ENCODE peak calls at places on chromosome 14, in ten cellular contexts. A is fibroblast of lung; N is body of pancreas; H is MM.1S; C is tibial artery; I is IMR-90; F is heart left ventricle; R is SJSA1; V is CD8-positive, alpha-beta T cell; B is CD8-positive, alpha-beta memory T cell. P is an unnamed sample.
A peak's percentile ranks its signal among the peaks of the same experiment; 100 is the strongest.

GRCh38 chr14:25111061-25111601 is 61.2 kb upstream of the STXBP6 start:
- DNase-seq in H (no peak), C (peak; percentile 42), V (no peak), F (no peak), A (peak; percentile 75), R (no peak), B (no peak), I (peak; percentile 98), N (peak; percentile 32), P (no peak)

GRCh38 chr14:69713127-69713800 is 53.7 kb upstream of the SRSF5 start:
- DNase-seq in F (no peak), I (no peak), H (peak; percentile 27), V (no peak), N (peak; percentile 69), A (no peak), C (no peak), R (no peak), B (no peak), P (no peak)

GRCh38 chr14:73785834-73786631 is 65.6 kb upstream of the PTGR2 start:
- DNase-seq in I (peak; percentile 96), R (peak; percentile 84), N (peak; percentile 81), B (peak; percentile 48), H (no peak), F (peak; percentile 87), C (peak; percentile 88), V (peak; percentile 79), A (peak; percentile 98), P (peak; percentile 59)

GRCh38 chr14:21103165-21103709 is 2.4 kb downstream of the TMEM253 start:
- DNase-seq in H (no peak), F (no peak), C (no peak), R (no peak), V (no peak), N (no peak), I (no peak), A (no peak), B (no peak), P (no peak)

GRCh38 chr14:71856199-71856919 is 75.9 kb upstream of the RGS6 start:
- DNase-seq in B (no peak), H (peak; percentile 69), V (no peak), C (no peak), N (no peak), F (no peak), R (no peak), I (no peak), A (no peak), P (no peak)

GRCh38 chr14:90677484-90678045 is 138.7 kb downstream of the TTC7B start:
- DNase-seq in N (no peak), R (peak; percentile 68), H (no peak), F (no peak), B (no peak), C (no peak), I (peak; percentile 79), V (no peak), A (peak; percentile 77), P (no peak)

GRCh38 chr14:67191768-67192290 is 2.6 kb downstream of the GARIN2 start:
- DNase-seq in V (no peak), A (no peak), I (peak; percentile 48), C (no peak), H (no peak), R (no peak), N (no peak), B (no peak), F (no peak), P (no peak)

GRCh38 chr14:51521764-51522163 is 129.9 kb upstream of the FRMD6 start:
- DNase-seq in R (no peak), C (no peak), I (peak; percentile 91), N (no peak), F (no peak), A (peak; percentile 90), V (no peak), B (no peak), H (peak; percentile 6), P (no peak)

GRCh38 chr14:90795744-90796143 is 20.5 kb downstream of the TTC7B start:
- DNase-seq in A (peak; percentile 77), F (peak; percentile 9), I (peak; percentile 93), V (no peak), B (no peak), H (no peak), C (no peak), N (no peak), R (peak; percentile 37), P (no peak)

GRCh38 chr14:96762650-96763049 is 34.5 kb upstream of the VRK1 start:
- DNase-seq in C (no peak), I (peak; percentile 58), V (no peak), F (no peak), N (no peak), H (peak; percentile 39), A (peak; percentile 59), R (peak; percentile 5), B (no peak), P (no peak)

GRCh38 chr14:24960816-24961215 is 89.1 kb downstream of the STXBP6 start:
- DNase-seq in H (no peak), R (no peak), A (peak; percentile 92), B (no peak), F (no peak), I (peak; percentile 88), N (no peak), V (no peak), C (no peak), P (no peak)

GRCh38 chr14:94673781-94674231 is 61.6 kb downstream of the SERPINA3 start:
- DNase-seq in C (no peak), H (no peak), N (no peak), B (no peak), I (peak; percentile 65), F (no peak), A (peak; percentile 34), V (no peak), R (peak; percentile 55), P (no peak)

GRCh38 chr14:103444837-103445524 is 59.8 kb downstream of the MARK3 start:
- DNase-seq in R (no peak), F (no peak), V (no peak), I (peak; percentile 83), C (no peak), B (no peak), H (no peak), N (no peak), A (peak; percentile 21), P (no peak)

GRCh38 chr14:106044515-106044914 is 518.1 kb downstream of the TMEM121 start:
- DNase-seq in R (no peak), F (no peak), A (no peak), H (no peak), I (no peak), V (no peak), B (no peak), N (no peak), C (no peak), P (no peak)
- H3K9me3 ChIP-seq in R (no peaks in the 10 kb centered on the region), F (no peaks in the 10 kb centered on the region), A (no peaks in the 10 kb centered on the region), H (no peaks in the 10 kb centered on the region), I (peaks cover 12% of the 10 kb centered on the region), V (no peaks in the 10 kb centered on the region), B (no peaks in the 10 kb centered on the region), N (no peaks in the 10 kb centered on the region), C (no peaks in the 10 kb centered on the region), P (no peaks in the 10 kb centered on the region)

GRCh38 chr14:77059276-77059934 is 30.9 kb upstream of the IRF2BPL start:
- DNase-seq in A (peak; percentile 90), H (no peak), R (peak; percentile 46), C (no peak), B (no peak), V (no peak), F (peak; percentile 70), I (peak; percentile 91), N (peak; percentile 45), P (no peak)

GRCh38 chr14:77061630-77062029 is 33.1 kb upstream of the IRF2BPL start:
- DNase-seq in F (no peak), I (no peak), A (no peak), N (no peak), C (no peak), V (no peak), H (no peak), R (no peak), B (no peak), P (no peak)

GRCh38 chr14:77058785-77059184 is 30.3 kb upstream of the IRF2BPL start:
- DNase-seq in C (no peak), R (no peak), F (no peak), N (no peak), B (no peak), A (no peak), I (no peak), H (no peak), V (no peak), P (no peak)

GRCh38 chr14:77055981-77056380 is 27.5 kb upstream of the IRF2BPL start:
- DNase-seq in I (no peak), A (peak; percentile 53), H (no peak), N (no peak), B (no peak), R (no peak), C (no peak), V (no peak), F (no peak), P (no peak)

GRCh38 chr14:77058082-77058481 is 29.6 kb upstream of the IRF2BPL start:
- DNase-seq in F (no peak), I (no peak), V (no peak), R (no peak), C (no peak), A (no peak), B (no peak), H (no peak), N (no peak), P (no peak)
- H3K9me3 ChIP-seq in F (no peaks in the 10 kb centered on the region), I (peaks cover 4% of the 10 kb centered on the region), V (no peaks in the 10 kb centered on the region), R (no peaks in the 10 kb centered on the region), C (no peaks in the 10 kb centered on the region), A (no peaks in the 10 kb centered on the region), B (no peaks in the 10 kb centered on the region), H (no peaks in the 10 kb centered on the region), N (no peaks in the 10 kb centered on the region), P (no peaks in the 10 kb centered on the region)

GRCh38 chr14:106665814-106666213 is 1139.4 kb downstream of the TMEM121 start:
- DNase-seq in B (no peak), H (peak; percentile 12), V (peak; percentile 60), I (no peak), C (no peak), A (no peak), F (no peak), N (no peak), R (no peak), P (peak; percentile 41)

GRCh38 chr14:106666341-106666740 is 1140.0 kb downstream of the TMEM121 start:
- DNase-seq in A (no peak), H (peak; percentile 28), N (no peak), C (no peak), V (no peak), F (no peak), R (no peak), I (no peak), B (no peak), P (no peak)

GRCh38 chr14:106670006-106670405 is 1143.6 kb downstream of the TMEM121 start:
- DNase-seq in R (no peak), F (no peak), V (no peak), A (no peak), C (no peak), B (no peak), N (no peak), I (no peak), H (no peak), P (no peak)
- H3K9me3 ChIP-seq in R (no peaks in the 10 kb centered on the region), F (no peaks in the 10 kb centered on the region), V (no peaks in the 10 kb centered on the region), A (no peaks in the 10 kb centered on the region), C (no peaks in the 10 kb centered on the region), B (no peaks in the 10 kb centered on the region), N (no peaks in the 10 kb centered on the region), I (peaks cover 9% of the 10 kb centered on the region), H (no peaks in the 10 kb centered on the region), P (no peaks in the 10 kb centered on the region)

DNA sequence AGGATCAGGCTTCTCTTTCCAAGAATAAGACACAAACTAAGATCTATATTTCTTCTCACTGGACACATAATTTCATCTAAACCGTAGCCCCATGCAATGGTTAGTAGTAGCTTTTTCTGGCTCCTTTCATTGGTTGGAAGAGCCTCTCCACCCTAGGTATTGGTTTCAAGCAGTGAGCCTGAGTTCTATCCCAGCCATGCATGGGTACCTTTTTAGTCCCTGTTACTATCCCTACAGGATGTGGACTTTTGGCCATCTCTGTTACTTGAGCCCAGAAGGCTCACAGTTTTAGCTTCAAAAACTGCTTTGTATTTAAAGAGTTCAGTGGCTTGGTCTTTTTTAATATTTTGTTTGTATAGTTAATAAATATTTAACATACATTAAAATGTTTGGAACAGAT is 16.1 kb downstream of the PPM1A start:
- DNase-seq in N (no peak), H (no peak), F (no peak), R (no peak), B (no peak), I (no peak), V (no peak), C (no peak), A (no peak), P (no peak)
- H3K9me3 ChIP-seq in N (no peaks in the 10 kb centered on the region), H (no peaks in the 10 kb centered on the region), F (peaks cover 7% of the 10 kb centered on the region), R (no peaks in the 10 kb centered on the region), B (no peaks in the 10 kb centered on the region), I (no peaks in the 10 kb centered on the region), V (no peaks in the 10 kb centered on the region), C (no peaks in the 10 kb centered on the region), A (no peaks in the 10 kb centered on the region), P (peaks cover 11% of the 10 kb centered on the region)

P was measured in CD4-positive, alpha-beta T cell.